ENCODE peak calls at places on chromosome 19, in six cellular contexts. R, P, Y, Z, J and C are unnamed samples.

GRCh38 chr19:33508941-33509614 is 12.5 kb downstream of the PEPD start:
- DNase-seq in R (no peak), P (no peak), Y (no peak), Z (no peak), J (no peak), C (no peak)

GRCh38 chr19:48627211-48627864 is 8.0 kb downstream of the SPHK2 start:
- DNase-seq in R (no peak), P (no peak), Y (no peak), Z (no peak), J (no peak), C (no peak)

GRCh38 chr19:6100284-6100915 is 9.9 kb downstream of the RFX2 start:
- DNase-seq in R (no peak), P (no peak), Y (no peak), Z (no peak), J (peak; percentile 24), C (peak; percentile 76)

GRCh38 chr19:33629826-33630375 is 8.1 kb downstream of the CHST8 start:
- DNase-seq in R (no peak), P (no peak), Y (no peak), Z (no peak), J (no peak), C (no peak)

GRCh38 chr19:18282788-18283141 is 1.3 kb upstream of the JUND start:
- DNase-seq in R (no peak), P (no peak), Y (no peak), Z (no peak), J (no peak), C (no peak)

GRCh38 chr19:3188627-3189596 is 3.2 kb downstream of the NCLN start:
- DNase-seq in R (no peak), P (no peak), Y (no peak), Z (no peak), J (no peak), C (peak; percentile 62)

GRCh38 chr19:16637535-16637934 is 9.5 kb upstream of the MED26 start:
- DNase-seq in R (no peak), P (peak; percentile 31), Y (no peak), Z (no peak), J (no peak), C (no peak)

GRCh38 chr19:38697197-38697596 is 47.1 kb downstream of the CAPN12 start:
- DNase-seq in R (no peak), P (no peak), Y (no peak), Z (no peak), J (no peak), C (no peak)

GRCh38 chr19:57103573-57104277 is 16.1 kb upstream of the USP29 start:
- DNase-seq in R (peak; percentile 71), P (peak; percentile 63), Y (peak; percentile 32), Z (peak; percentile 44), J (peak; percentile 35), C (no peak)